ENCODE peak calls at places on chromosomes 2 and 18, in six cellular contexts. F, P, U, N, G and X are unnamed samples.

GRCh38 chr2:1736997-1737480 is 7.3 kb downstream of the PXDN start:
- DNase-seq in N (no peak), U (no peak), G (peak), P (peak), F (no peak), X (no peak)

GRCh38 chr2:235206980-235207579 is 255.3 kb downstream of the SH3BP4 start:
- DNase-seq in U (no peak), G (no peak), N (no peak), F (no peak), P (no peak), X (no peak)

GRCh38 chr2:140988597-140988996 is 1142.2 kb downstream of the LRP1B start:
- DNase-seq in N (no peak), P (peak), U (no peak), G (peak), F (no peak), X (no peak)

GRCh38 chr2:170822885-170823799 is 6.5 kb downstream of the GAD1 start:
- DNase-seq in U (no peak), N (no peak), F (no peak), P (no peak), G (no peak), X (no peak)

GRCh38 chr2:148796735-148797512 is 78.1 kb upstream of the KIF5C start:
- DNase-seq in F (no peak), N (no peak), G (no peak), U (no peak), P (no peak), X (no peak)

GRCh38 chr2:75521225-75521872 is 39.4 kb downstream of the EVA1A start:
- DNase-seq in G (no peak), U (no peak), F (no peak), N (no peak), P (no peak), X (no peak)

GRCh38 chr2:42127425-42128424 is 41.4 kb upstream of the EML4 start:
- DNase-seq in N (no peak), G (no peak), P (no peak), F (no peak), U (no peak), X (no peak)

GRCh38 chr2:185208261-185208660 is 530.3 kb upstream of the FSIP2 start:
- DNase-seq in P (peak), N (no peak), G (peak), U (peak), F (no peak), X (no peak)

GRCh38 chr2:106572541-106573148 is 85.5 kb downstream of the CD8B2 start:
- DNase-seq in U (no peak), N (no peak), P (no peak), G (peak), F (no peak), X (no peak)

GRCh38 chr2:25879133-25879730 is 945 bp upstream of the ASXL2 start:
- DNase-seq in N (no peak), G (peak), P (peak), U (no peak), F (no peak), X (peak)

GRCh38 chr2:219559156-219559915 is 12.0 kb downstream of the OBSL1 start:
- DNase-seq in N (no peak), G (no peak), U (no peak), P (no peak), F (no peak), X (no peak)

GRCh38 chr2:151379191-151379590 is 21.8 kb downstream of the TNFAIP6 start:
- DNase-seq in G (peak), N (no peak), P (peak), F (no peak), U (no peak), X (no peak)

GRCh38 chr2:42238644-42239288 is 69.6 kb downstream of the EML4 start:
- DNase-seq in U (no peak), G (peak), N (peak), P (no peak), F (no peak), X (no peak)

GRCh38 chr2:164186596-164186995 is 434.7 kb downstream of the GRB14 start:
- DNase-seq in G (no peak), P (peak), F (no peak), U (no peak), N (no peak), X (no peak)

GRCh38 chr2:176534798-176535479 is 265.7 kb downstream of the MTX2 start:
- DNase-seq in P (peak), G (peak), F (no peak), N (no peak), U (no peak), X (peak)

GRCh38 chr2:188314314-188315054 is 22.8 kb downstream of the GULP1 start:
- DNase-seq in P (peak), N (no peak), U (no peak), F (no peak), G (peak), X (no peak)

GRCh38 chr2:224520064-224520463 is 65.1 kb downstream of the CUL3 start:
- DNase-seq in G (peak), U (peak), F (peak), N (no peak), P (peak), X (peak)

GRCh38 chr2:230439590-230439989 is 23.6 kb downstream of the SP100 start:
- DNase-seq in G (no peak), N (no peak), P (peak), U (no peak), F (no peak), X (no peak)

GRCh38 chr2:130376433-130377293 is 20.8 kb downstream of the PTPN18 start:
- DNase-seq in P (no peak), G (no peak), F (no peak), U (no peak), N (no peak), X (no peak)

GRCh38 chr2:66440011-66440542 is 5.2 kb downstream of the MEIS1 start:
- DNase-seq in G (peak), F (no peak), U (no peak), N (peak), P (no peak), X (no peak)

GRCh38 chr2:207239754-207240494 is 74.2 kb upstream of the KLF7 start:
- DNase-seq in P (peak), F (no peak), U (no peak), G (peak), N (no peak), X (no peak)

DNA sequence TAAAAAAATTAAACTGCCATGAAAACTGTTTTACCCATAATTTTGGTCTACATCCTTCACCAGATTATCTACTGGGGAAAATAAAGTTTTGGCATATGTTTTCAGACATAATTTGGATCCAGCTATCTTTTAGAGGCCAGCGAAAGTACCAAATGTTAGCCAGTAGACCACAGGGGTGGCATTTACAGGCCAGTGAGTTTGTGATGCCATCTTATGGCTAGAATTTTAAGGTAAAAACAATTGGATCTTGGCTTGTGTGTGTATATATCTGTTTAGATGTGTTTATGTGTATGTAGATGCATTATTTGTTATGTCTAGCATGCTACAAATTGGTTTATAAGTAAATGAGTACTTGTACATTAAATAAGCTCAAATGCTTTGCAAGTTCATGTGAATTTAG is 322.6 kb downstream of the ASXL3 start:
- DNase-seq in N (no peak), G (no peak), F (no peak), P (no peak), U (no peak), X (no peak)
- TF ChIP-seq CTCF in N (no peak), G (no peak), F (no peak), P (no peak), U (no peak), X (no peak)

DNA sequence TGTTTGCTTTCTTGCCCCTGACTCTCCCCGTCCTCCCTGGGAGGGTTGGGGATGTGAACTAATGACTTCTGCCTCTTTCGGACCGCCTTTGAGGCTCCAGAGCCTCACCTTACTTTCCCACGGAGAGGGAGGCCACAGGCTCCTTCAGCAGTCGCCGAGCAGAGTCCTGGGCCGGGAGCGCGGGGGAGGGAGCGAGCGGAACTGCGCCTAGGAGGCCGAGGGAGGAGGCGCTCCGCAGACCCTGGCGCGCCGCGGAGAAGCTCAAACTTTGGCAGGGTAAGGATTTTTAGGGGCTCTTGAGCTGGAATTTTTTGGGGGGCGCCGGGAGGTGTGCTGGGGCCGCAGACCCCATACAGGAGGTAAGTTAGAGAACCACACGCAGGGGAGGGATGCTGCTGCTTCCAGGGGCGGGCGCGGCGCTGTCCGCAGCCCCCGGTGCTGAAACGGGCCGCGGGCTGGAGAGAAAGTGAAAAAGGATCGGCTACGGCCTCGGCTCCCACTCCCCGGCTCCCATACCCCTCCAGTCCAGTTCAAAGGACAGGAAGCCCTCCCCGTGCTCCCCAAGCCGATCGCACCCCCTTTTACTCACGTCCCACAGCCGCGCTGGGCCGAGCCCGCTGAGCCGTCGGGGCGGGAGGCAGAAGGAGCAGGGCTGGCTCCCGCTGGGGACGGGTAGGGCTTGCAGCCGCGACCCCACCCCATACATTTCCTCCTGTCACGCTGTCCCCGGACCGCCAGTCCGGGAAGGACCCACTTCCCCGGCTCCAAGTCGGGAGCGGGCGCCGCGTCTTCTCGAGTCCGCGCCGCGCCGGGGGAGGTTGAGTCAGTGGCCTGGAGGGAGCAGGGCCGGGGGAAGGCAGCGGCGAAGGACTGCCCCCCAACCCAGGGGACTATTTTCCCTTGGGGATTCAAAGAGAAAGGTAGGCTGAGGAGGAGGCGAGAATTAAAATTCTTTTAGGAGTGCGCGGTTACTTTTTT is at the start of gene CNGA3:
- DNase-seq in N (peak), G (peak), F (no peak), U (no peak), P (peak), X (no peak)
- H3K4me3 ChIP-seq in N (peak), G (peak), F (no peak), U (peak), P (no peak), X (no peak)

GRCh38 chr2:172350844-172351480 is 76.4 kb upstream of the ITGA6 start:
- DNase-seq in F (no peak), P (no peak), N (peak), G (no peak), U (no peak), X (no peak)
- TF ChIP-seq CTCF in F (no peak), P (no peak), N (no peak), G (no peak), U (no peak), X (no peak)

DNA sequence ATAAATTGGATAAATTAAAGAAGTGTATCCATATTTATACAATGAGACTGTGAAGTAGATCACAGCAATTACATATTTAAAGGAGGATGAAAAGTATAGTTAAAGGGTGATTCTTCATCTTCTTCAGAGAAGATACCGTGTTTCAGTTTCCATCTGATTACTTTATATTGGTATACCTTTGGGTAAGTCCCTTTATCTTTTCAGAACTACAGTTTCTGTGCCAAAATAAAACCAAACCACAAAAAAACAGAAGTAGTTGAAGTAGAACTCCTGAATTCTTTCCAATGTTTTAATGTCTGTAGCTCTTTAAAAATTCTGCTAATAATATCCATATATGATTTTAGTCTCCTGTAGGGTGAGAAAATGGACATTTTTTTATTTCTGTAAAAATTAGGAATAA is 231.2 kb upstream of the LINC00305 start:
- DNase-seq in P (no peak), N (no peak), G (no peak), U (no peak), F (no peak), X (no peak)
- H3K4me3 ChIP-seq in P (no peak), N (no peak), G (no peak), U (no peak), F (no peak), X (no peak)

GRCh38 chr2:85536479-85536878 is 2.5 kb upstream of the MAT2A start:
- DNase-seq in G (peak), U (no peak), P (peak), N (no peak), F (peak), X (peak)

GRCh38 chr2:85537600-85538506 is 1.1 kb upstream of the MAT2A start:
- DNase-seq in F (no peak), N (peak), P (peak), G (peak), U (no peak), X (no peak)

GRCh38 chr2:85539361-85540130 is 578 bp downstream of the MAT2A start:
- DNase-seq in U (no peak), G (peak), N (peak), F (no peak), P (peak), X (no peak)

GRCh38 chr2:85540131-85540587 is 1.2 kb downstream of the MAT2A start:
- DNase-seq in F (no peak), N (no peak), U (no peak), P (peak), G (no peak), X (no peak)

DNA sequence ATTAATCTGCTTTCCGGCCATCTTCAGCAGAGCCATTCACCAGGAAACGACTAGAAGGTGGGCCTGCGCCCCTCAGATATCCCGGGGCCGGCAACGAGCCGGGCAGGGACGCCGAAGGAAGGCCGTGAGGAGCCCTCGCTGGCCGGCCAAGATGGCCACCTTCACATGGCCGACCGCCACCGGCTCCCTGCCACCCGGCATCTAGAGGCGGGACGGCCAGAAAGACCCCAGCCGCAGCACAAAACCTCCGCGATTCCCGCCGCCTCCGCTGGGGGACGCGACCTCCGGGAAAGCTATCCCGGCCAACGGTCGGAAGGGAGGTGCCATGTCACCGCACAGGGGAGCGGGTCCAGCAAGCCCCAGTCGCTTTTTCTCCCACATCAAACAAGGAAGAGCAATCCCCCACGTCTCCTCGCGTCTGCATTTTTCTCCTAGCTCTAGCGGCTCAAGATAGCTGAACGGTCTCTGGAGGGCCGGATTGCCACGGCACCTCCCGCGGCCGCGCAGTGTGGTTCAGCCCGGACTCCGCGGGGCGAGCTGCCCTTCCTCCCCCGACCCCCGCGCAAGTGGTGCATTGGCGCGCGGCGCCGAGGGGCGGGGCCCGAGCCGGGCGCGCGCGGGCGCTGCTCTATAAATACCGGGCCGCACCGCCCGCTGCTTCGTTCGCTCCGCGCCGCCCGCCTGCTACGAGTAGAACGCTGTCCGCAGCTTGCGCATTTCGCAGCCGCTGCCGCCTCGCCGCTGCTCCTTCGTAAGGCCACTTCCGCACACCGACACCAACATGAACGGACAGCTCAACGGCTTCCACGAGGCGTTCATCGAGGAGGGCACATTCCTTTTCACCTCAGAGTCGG is at the start of gene MAT2A:
- DNase-seq in G (peak), U (peak), P (peak), N (peak), F (no peak), X (peak)
- TF ChIP-seq CTCF in G (peak), U (peak), P (peak), N (peak), F (peak), X (peak)

DNA sequence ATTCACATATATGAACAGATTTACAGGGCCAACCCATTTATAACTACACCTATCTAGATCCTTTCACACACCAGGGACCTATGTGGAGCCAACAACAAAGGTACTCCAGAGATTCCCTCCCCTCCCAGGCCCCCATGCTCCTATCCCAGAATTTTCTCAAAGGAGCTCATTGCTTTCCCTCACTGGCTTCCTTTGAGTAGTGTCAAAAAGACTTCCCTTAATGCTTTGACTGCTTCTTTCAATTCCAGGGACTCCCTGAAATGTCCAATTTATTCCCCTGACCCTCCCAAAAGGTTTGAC is 46.6 kb downstream of the IKZF2 start:
- DNase-seq in P (no peak), U (no peak), F (no peak), G (no peak), N (no peak), X (no peak)
- H3K4me3 ChIP-seq in P (no peak), U (no peak), F (no peak), G (no peak), N (no peak), X (no peak)

DNA sequence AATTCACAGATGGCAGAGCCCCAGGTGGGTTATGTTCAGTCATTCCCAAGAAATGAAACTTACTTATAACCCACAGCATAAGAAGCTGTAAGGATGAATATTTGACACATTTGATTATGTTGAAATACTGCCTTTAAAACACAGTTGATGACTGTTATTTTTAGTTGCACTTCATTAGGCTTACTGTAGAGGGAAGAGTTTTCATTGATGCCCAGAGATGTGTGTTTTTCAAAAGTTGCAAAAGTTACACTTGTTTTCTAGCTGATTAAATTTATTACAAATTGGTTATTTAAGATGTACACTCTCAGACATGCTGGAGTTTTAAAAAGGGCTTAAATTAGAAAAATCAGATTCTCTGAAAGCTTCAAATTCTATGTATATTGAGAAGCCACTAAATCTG is 506.1 kb downstream of the PARD3B start:
- DNase-seq in P (no peak), N (no peak), G (peak), F (no peak), U (no peak), X (no peak)
- TF ChIP-seq CTCF in P (peak), N (no peak), G (peak), F (peak), U (no peak), X (peak)

GRCh38 chr2:11764920-11765319 is 18.5 kb downstream of the LPIN1 start:
- DNase-seq in P (no peak), F (no peak), G (no peak), N (no peak), U (no peak), X (no peak)
- H3K4me3 ChIP-seq in P (no peak), F (no peak), G (no peak), N (no peak), U (no peak), X (no peak)